ENCODE peak calls at places on chromosomes 4 and X, in six cellular contexts. U, F, L, V, R and T are unnamed samples.

GRCh38 chrX:4710618-4711433 is 997.4 kb upstream of the PRKX start:
- DNase-seq in R (peak), U (no peak), F (no peak), V (peak), L (no peak), T (no peak)

GRCh38 chr4:5276475-5277045 is 225.3 kb downstream of the STK32B start:
- DNase-seq in L (no peak), U (no peak), V (no peak), R (no peak), F (no peak), T (no peak)

GRCh38 chrX:53445977-53446376 is 11.8 kb upstream of the HSD17B10 start:
- DNase-seq in L (peak), U (peak), F (no peak), R (no peak), V (no peak), T (no peak)

GRCh38 chr4:183588169-183588675 is 70.8 kb downstream of the RWDD4 start:
- DNase-seq in V (no peak), L (no peak), F (no peak), R (no peak), U (no peak), T (no peak)

GRCh38 chr4:143700060-143700419 is 435 bp downstream of the FREM3 start:
- DNase-seq in V (no peak), F (no peak), R (no peak), U (peak), L (peak), T (peak)

GRCh38 chrX:72243472-72243871 is 4.6 kb upstream of the ERCC6L start:
- DNase-seq in F (no peak), V (no peak), R (peak), U (no peak), L (no peak), T (no peak)

GRCh38 chr4:147371661-147372060 is 109.2 kb upstream of the EDNRA start:
- DNase-seq in F (peak), L (no peak), R (peak), V (no peak), U (no peak), T (no peak)

GRCh38 chr4:25775166-25775565 is 87.6 kb downstream of the SEL1L3 start:
- DNase-seq in F (no peak), L (no peak), U (no peak), R (no peak), V (no peak), T (no peak)

GRCh38 chrX:136691028-136691809 is 43.3 kb downstream of the CD40LG start:
- DNase-seq in L (no peak), U (no peak), F (no peak), V (no peak), R (peak), T (no peak)

GRCh38 chr4:122700178-122700725 is 32.3 kb upstream of the BBS12 start:
- DNase-seq in R (peak), F (no peak), U (no peak), V (peak), L (peak), T (peak)

GRCh38 chr4:5888706-5889696 is 3.9 kb downstream of the CRMP1 start:
- DNase-seq in F (no peak), R (no peak), L (no peak), V (no peak), U (no peak), T (no peak)

GRCh38 chr4:123248260-123248659 is 148.3 kb upstream of the SPRY1 start:
- DNase-seq in F (no peak), R (no peak), L (no peak), V (no peak), U (no peak), T (no peak)

GRCh38 chrX:46978341-46979291 is 66.4 kb downstream of the JADE3 start:
- DNase-seq in F (peak), V (peak), L (peak), U (peak), R (peak), T (no peak)

GRCh38 chrX:110558406-110558805 is 199.8 kb downstream of the RTL9 start:
- DNase-seq in U (no peak), R (no peak), F (no peak), V (no peak), L (no peak), T (no peak)

GRCh38 chrX:8783100-8784098 is 17.8 kb downstream of the FAM9A start:
- DNase-seq in R (no peak), L (no peak), U (peak), V (no peak), F (no peak), T (no peak)

GRCh38 chrX:133580630-133581029 is 165.3 kb upstream of the GPC4 start:
- DNase-seq in U (no peak), L (no peak), V (no peak), F (no peak), R (peak), T (no peak)

GRCh38 chr4:7917669-7918068 is 22.0 kb downstream of the AFAP1 start:
- DNase-seq in U (no peak), F (no peak), R (peak), L (no peak), V (no peak), T (no peak)
- TF ChIP-seq CTCF in U (no peak), F (no peak), R (peak), L (no peak), V (no peak), T (no peak)

GRCh38 chrX:68432648-68433047 is 647 bp downstream of the OPHN1 start:
- DNase-seq in R (no peak), F (no peak), U (no peak), L (no peak), V (no peak), T (no peak)
- TF ChIP-seq CTCF in R (peak), F (no peak), U (no peak), L (no peak), V (no peak), T (no peak)

GRCh38 chr4:78863991-78864390 is 75.2 kb downstream of the PAQR3 start:
- DNase-seq in V (no peak), R (peak), F (no peak), U (no peak), L (no peak), T (no peak)

GRCh38 chr4:78864405-78865024 is 74.7 kb downstream of the PAQR3 start:
- DNase-seq in V (no peak), L (no peak), F (peak), R (peak), U (peak), T (no peak)

GRCh38 chr4:78863254-78863869 is 75.9 kb downstream of the PAQR3 start:
- DNase-seq in U (peak), F (no peak), V (no peak), L (no peak), R (no peak), T (no peak)

GRCh38 chr4:78862314-78862737 is 76.9 kb downstream of the PAQR3 start:
- DNase-seq in L (no peak), R (no peak), F (no peak), V (no peak), U (no peak), T (no peak)

DNA sequence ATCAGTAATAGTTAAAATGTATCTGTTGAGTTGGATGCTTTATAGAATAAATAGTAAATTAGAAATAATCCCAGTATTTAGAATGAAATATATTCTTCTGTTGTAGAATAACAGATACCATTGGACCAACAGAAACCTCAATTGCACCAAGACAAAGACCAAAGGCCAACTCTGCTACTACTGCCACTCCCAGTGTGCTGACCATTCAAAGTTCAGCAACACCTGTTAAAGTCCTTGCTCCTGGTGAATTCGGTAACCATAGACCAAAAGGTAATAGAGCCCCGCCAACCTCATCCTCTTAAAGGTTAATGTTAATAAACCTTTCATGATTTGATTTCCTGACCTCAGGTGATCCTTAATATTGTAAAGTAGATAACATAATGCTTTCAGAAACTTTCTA is 73.8 kb downstream of the PAQR3 start:
- DNase-seq in U (no peak), V (no peak), L (no peak), F (no peak), R (no peak), T (no peak)
- TF ChIP-seq CTCF in U (no peak), V (no peak), L (no peak), F (no peak), R (no peak), T (no peak)

GRCh38 chrX:124984140-124984813 is 335.4 kb upstream of the TEX13C start:
- DNase-seq in F (no peak), L (no peak), R (no peak), U (no peak), V (no peak), T (no peak)
- TF ChIP-seq CTCF in F (no peak), L (no peak), R (no peak), U (no peak), V (no peak), T (no peak)

GRCh38 chr4:29805245-29805644 is 914.9 kb upstream of the PCDH7 start:
- DNase-seq in U (no peak), R (no peak), V (no peak), F (no peak), L (no peak), T (no peak)
- TF ChIP-seq CTCF in U (no peak), R (no peak), V (peak), F (peak), L (no peak), T (no peak)

GRCh38 chr4:126215759-126216158 is 901.0 kb downstream of the FAT4 start:
- DNase-seq in V (no peak), U (no peak), F (no peak), L (no peak), R (peak), T (no peak)

GRCh38 chr4:126221262-126221661 is 906.5 kb downstream of the FAT4 start:
- DNase-seq in R (no peak), L (no peak), V (no peak), U (no peak), F (no peak), T (no peak)

GRCh38 chr4:126213996-126214395 is 899.2 kb downstream of the FAT4 start:
- DNase-seq in L (no peak), U (no peak), F (no peak), V (no peak), R (peak), T (no peak)

GRCh38 chr4:126221717-126222116 is 907.0 kb downstream of the FAT4 start:
- DNase-seq in R (no peak), F (no peak), L (no peak), V (no peak), U (no peak), T (no peak)

GRCh38 chr4:126216611-126217010 is 901.9 kb downstream of the FAT4 start:
- DNase-seq in F (no peak), U (no peak), V (no peak), L (no peak), R (no peak), T (no peak)
- TF ChIP-seq CTCF in F (no peak), U (no peak), V (no peak), L (no peak), R (no peak), T (no peak)

DNA sequence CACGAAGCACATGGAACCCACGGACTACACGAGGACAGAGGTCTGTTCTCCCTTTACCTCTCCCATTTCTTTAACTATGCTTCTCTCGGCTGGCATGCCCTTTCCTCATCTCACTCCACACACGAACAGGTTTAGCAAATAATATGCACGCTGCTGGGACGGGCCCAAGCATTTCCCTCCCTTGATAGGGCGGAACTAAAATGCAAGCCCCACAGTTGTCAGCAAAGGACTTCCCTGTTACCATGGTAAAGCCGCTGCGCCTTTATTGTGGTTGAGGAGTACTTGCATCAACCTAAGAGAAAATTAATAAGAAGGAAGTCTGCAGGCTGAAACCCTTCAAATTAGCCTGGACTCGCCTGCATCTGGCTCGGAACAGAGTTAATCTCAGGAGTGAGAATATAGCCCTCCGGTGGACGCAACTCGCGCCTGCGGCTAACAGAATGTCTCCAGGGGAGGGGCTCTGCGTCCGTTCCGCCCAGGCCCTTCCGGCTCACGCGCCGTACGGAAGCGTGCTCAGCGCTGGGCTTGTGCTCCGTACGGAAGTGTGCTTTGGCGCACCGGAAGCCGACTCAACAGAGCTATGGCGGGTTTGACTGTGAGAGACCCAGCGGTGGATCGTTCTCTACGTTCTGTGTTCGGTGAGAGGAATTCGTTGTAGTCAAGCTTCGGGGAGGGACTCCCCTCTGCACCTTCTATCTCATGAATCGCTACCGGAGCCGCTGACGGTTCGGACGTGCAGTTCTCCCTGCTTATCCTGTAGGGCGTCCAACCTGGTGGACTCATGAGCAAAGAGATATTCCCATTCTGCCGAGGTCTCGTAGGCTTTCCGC is at the start of gene CSTF2:
- DNase-seq in U (peak), V (peak), R (peak), F (peak), L (peak), T (peak)
- TF ChIP-seq CTCF in U (no peak), V (no peak), R (no peak), F (no peak), L (no peak), T (no peak)